ENCODE peak calls at places on chromosomes 1 and 21, in six cellular contexts. A is stimulated activated CD4-positive, alpha-beta T cell treated with anti-CD3 and anti-CD28 coated beads, Interleukin-1b, Interleukin-23, amount 100 ng/mL, for 24 hours; H is T-cell; E is kidney tubule cell; G is naive thymus-derived CD8-positive, alpha-beta T cell; N is NCI-H2081. S is an unnamed sample.

GRCh38 chr1:28062806-28063205 is 25.6 kb downstream of the EYA3 start:
- DNase-seq in A (peak; percentile 7), H (no peak), E (no peak), G (no peak), N (no peak), S (no peak)

GRCh38 chr1:20739225-20739624 is 6.7 kb upstream of the SH2D5 start:
- DNase-seq in A (no peak), H (no peak), E (peak; percentile 21), G (no peak), N (no peak), S (no peak)

GRCh38 chr1:88466899-88467580 is 217.0 kb upstream of the PKN2 start:
- DNase-seq in A (no peak), H (no peak), E (no peak), G (no peak), N (no peak), S (no peak)

GRCh38 chr21:15616864-15617574 is 112.8 kb upstream of the USP25 start:
- DNase-seq in A (no peak), H (no peak), E (no peak), G (no peak), N (no peak), S (no peak)

GRCh38 chr1:201261771-201262547 is 21.3 kb upstream of the PKP1 start:
- DNase-seq in A (no peak), H (no peak), E (peak; percentile 83), G (no peak), N (no peak), S (no peak)

GRCh38 chr1:180229483-180230415 is at the start of gene LHX4:
- DNase-seq in A (no peak), H (no peak), E (peak; percentile 63), G (no peak), N (peak; percentile 15), S (peak; percentile 93)

GRCh38 chr1:112358798-112359408 is 37.1 kb upstream of the CTTNBP2NL start:
- DNase-seq in A (no peak), H (peak; percentile 20), E (peak; percentile 44), G (peak; percentile 31), N (peak; percentile 10), S (no peak)

GRCh38 chr1:24450857-24451397 is 35.3 kb downstream of the NIPAL3 start:
- DNase-seq in A (no peak), H (no peak), E (no peak), G (no peak), N (no peak), S (no peak)

GRCh38 chr1:201885531-201886075 is 3.1 kb upstream of the SHISA4 start:
- DNase-seq in A (no peak), H (no peak), E (peak; percentile 64), G (no peak), N (no peak), S (no peak)

GRCh38 chr1:194755241-194755953 is 1569.0 kb upstream of the B3GALT2 start:
- DNase-seq in A (no peak), H (no peak), E (no peak), G (no peak), N (peak; percentile 87), S (no peak)

GRCh38 chr1:160640359-160641123 is 6.3 kb downstream of the SLAMF1 start:
- DNase-seq in A (no peak), H (no peak), E (no peak), G (no peak), N (no peak), S (no peak)

GRCh38 chr1:203273206-203273868 is 32.0 kb upstream of the BTG2 start:
- DNase-seq in A (peak; percentile 86), H (peak; percentile 90), E (peak; percentile 93), G (peak; percentile 89), N (peak; percentile 93), S (peak; percentile 73)

S was measured in D721Med.